ENCODE peak calls at places on chromosomes 11 and 22, in six cellular contexts. Z is tibial artery, O is neural progenitor cell, X is mammary epithelial cell, G is testis, L is AG04450. A is an unnamed sample.

GRCh38 chr22:32880906-32881596 is 79.5 kb downstream of the TIMP3 start:
- DNase-seq in Z (peak; percentile 72), O (no peak), X (no peak), G (peak; percentile 36), L (peak; percentile 30), A (no peak)

GRCh38 chr11:21132146-21132720 is 462.8 kb downstream of the NELL1 start:
- DNase-seq in Z (no peak), O (no peak), X (no peak), G (no peak), L (no peak), A (no peak)

GRCh38 chr11:65506770-65507485 is 8.1 kb downstream of the MALAT1 start:
- DNase-seq in Z (peak; percentile 78), O (peak; percentile 79), X (no peak), G (no peak), L (peak; percentile 82), A (peak; percentile 84)

GRCh38 chr11:48033918-48034341 is 53.6 kb downstream of the PTPRJ start:
- DNase-seq in Z (no peak), O (no peak), X (no peak), G (no peak), L (no peak), A (no peak)

GRCh38 chr22:49768961-49769690 is 58.5 kb downstream of the BRD1 start:
- DNase-seq in Z (peak; percentile 60), O (no peak), X (no peak), G (peak; percentile 29), L (peak; percentile 43), A (peak; percentile 47)

GRCh38 chr11:118953265-118953664 is 2.8 kb upstream of the UPK2 start:
- DNase-seq in Z (no peak), O (peak; percentile 94), X (no peak), G (peak; percentile 29), L (no peak), A (no peak)

GRCh38 chr11:34327804-34328631 is 29.8 kb downstream of the ABTB2 start:
- DNase-seq in Z (no peak), O (no peak), X (no peak), G (peak; percentile 49), L (no peak), A (no peak)

GRCh38 chr11:86799680-86800075 is 664 bp upstream of the PRSS23 start:
- DNase-seq in Z (peak; percentile 70), O (peak; percentile 63), X (no peak), G (peak; percentile 70), L (no peak), A (no peak)

GRCh38 chr11:128757886-128758612 is 64.2 kb downstream of the FLI1 start:
- DNase-seq in Z (no peak), O (no peak), X (no peak), G (no peak), L (no peak), A (no peak)

GRCh38 chr11:66543263-66544107 is 2.4 kb downstream of the ZDHHC24 start:
- DNase-seq in Z (no peak), O (peak; percentile 52), X (no peak), G (peak; percentile 47), L (no peak), A (no peak)

GRCh38 chr11:2688381-2689231 is 11.2 kb downstream of the KCNQ1OT1 start:
- DNase-seq in Z (peak; percentile 43), O (no peak), X (no peak), G (no peak), L (no peak), A (peak; percentile 40)

GRCh38 chr11:72700026-72700610 is 25.9 kb upstream of the PDE2A start:
- DNase-seq in Z (no peak), O (no peak), X (no peak), G (no peak), L (no peak), A (no peak)

GRCh38 chr11:111718436-111719325 is 47.5 kb downstream of the PPP2R1B start:
- DNase-seq in Z (no peak), O (peak; percentile 27), X (peak; percentile 68), G (no peak), L (no peak), A (no peak)

GRCh38 chr11:119144825-119145476 is 3.9 kb upstream of the ABCG4 start:
- DNase-seq in Z (no peak), O (peak; percentile 88), X (peak; percentile 42), G (peak; percentile 69), L (peak; percentile 32), A (no peak)

GRCh38 chr11:105230586-105230985 is 91.0 kb upstream of the CARD18 start:
- DNase-seq in Z (no peak), O (no peak), X (peak; percentile 14), G (no peak), L (no peak), A (no peak)

GRCh38 chr11:38582151-38582550 is 1984.1 kb upstream of the RAG2 start:
- DNase-seq in Z (no peak), O (no peak), X (no peak), G (no peak), L (no peak), A (no peak)

GRCh38 chr22:32646476-32646875 is 155.0 kb upstream of the TIMP3 start:
- DNase-seq in Z (no peak), O (no peak), X (no peak), G (no peak), L (no peak), A (no peak)

GRCh38 chr22:23267225-23268043 is 87.1 kb downstream of the BCR start:
- DNase-seq in Z (no peak), O (no peak), X (no peak), G (no peak), L (no peak), A (no peak)

DNA sequence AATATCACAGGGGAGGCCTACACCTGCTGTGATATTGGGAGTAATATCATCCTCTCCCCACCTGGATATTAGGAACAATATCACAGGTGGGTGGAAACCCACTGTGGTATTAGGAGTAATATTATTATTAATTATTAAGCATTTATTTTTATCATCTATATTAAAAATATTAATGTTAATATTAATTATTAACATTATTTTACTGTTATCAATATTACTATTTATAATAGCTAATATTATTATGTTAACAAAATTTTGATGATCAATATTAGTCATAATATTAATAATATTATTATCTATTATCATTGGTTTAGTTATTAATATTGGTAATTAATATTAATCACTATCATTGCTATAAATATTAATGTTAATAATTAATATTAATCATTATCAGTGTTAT is 161.1 kb upstream of the API5 start:
- DNase-seq in Z (no peak), O (no peak), X (no peak), G (no peak), L (no peak), A (no peak)
- H3K27ac ChIP-seq in Z (no peak overlapping the region), O (no peak overlapping the region), X (no peak overlapping the region), G (no peak overlapping the region), L (no peak overlapping the region), A (no peak overlapping the region)

GRCh38 chr22:18067548-18068341 is 10.0 kb upstream of the PEX26 start:
- DNase-seq in Z (peak; percentile 70), O (no peak), X (no peak), G (no peak), L (no peak), A (no peak)
- H3K27ac ChIP-seq in Z (peak overlapping the region; percentile 91), O (no peak overlapping the region), X (no peak overlapping the region), G (peak overlapping the region; percentile 79), L (peak overlapping the region; percentile 25), A (no peak overlapping the region)

GRCh38 chr11:108587109-108587508 is 6.5 kb downstream of the EXPH5 start:
- DNase-seq in Z (no peak), O (no peak), X (no peak), G (no peak), L (no peak), A (no peak)

GRCh38 chr11:108589136-108589535 is 4.4 kb downstream of the EXPH5 start:
- DNase-seq in Z (no peak), O (no peak), X (no peak), G (no peak), L (no peak), A (no peak)

GRCh38 chr11:108588287-108588686 is 5.3 kb downstream of the EXPH5 start:
- DNase-seq in Z (no peak), O (no peak), X (no peak), G (no peak), L (no peak), A (no peak)

GRCh38 chr11:108586600-108586999 is 7.0 kb downstream of the EXPH5 start:
- DNase-seq in Z (no peak), O (no peak), X (no peak), G (no peak), L (no peak), A (no peak)

DNA sequence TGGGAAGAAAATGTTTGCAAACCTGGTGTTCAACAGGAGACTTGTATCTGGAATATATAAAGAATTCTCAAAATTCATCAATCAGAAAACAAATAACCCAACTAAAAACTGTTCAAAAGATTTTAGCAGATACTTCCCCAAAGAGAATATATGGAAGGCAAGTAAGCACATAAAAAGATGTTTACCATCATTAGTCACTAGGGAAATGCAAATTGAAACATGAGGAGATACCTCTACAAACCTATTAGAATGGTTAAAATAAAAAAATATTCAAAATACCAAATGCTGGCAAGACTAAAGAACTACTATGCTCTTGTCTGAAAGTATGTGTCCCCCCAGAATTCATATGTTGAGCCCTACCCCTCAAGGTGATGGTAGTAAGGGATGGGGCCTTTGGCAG is 8.6 kb downstream of the EXPH5 start:
- DNase-seq in Z (no peak), O (no peak), X (no peak), G (no peak), L (no peak), A (no peak)
- H3K27ac ChIP-seq in Z (no peak overlapping the region), O (no peak overlapping the region), X (no peak overlapping the region), G (no peak overlapping the region), L (no peak overlapping the region), A (no peak overlapping the region)

DNA sequence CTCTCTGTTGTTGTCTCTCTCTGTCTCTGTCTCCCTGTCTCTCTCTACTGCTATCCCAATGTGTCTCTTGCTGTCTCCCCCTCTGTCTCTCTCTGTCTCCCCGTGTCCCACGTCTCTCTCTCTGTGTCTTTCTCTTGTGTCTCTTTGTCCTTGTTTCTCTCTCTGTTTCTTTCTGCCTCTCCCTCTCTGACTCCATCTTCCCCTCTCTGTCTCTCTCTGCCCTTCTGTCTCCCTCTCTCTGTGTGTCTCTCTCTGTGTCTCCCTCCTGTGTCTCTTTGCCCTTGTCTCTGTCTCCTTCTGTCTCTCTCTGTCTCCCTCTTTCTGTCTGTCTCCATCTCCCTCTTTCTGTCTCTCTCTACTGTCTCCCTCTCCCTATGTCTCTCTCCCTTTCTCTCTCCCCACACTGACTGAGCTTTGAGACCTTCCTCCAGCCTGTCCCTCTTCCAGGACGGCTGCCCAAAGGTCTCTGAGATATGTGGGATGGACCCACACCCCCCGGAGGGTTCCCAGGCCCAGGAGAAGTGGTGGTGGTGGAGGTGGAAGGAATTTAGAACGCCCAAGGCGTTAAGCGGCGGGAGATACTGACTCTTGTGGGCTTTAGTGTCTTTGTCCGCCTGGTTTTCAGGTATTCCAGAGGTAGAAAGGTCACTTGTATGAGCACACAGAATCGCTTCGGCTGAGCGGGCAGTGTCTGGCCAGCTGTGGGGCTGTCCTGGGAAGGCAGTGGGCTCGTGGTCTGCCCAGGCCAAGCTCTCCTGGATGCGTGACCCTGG is 65.5 kb upstream of the CCND1 start:
- DNase-seq in Z (no peak), O (no peak), X (no peak), G (no peak), L (no peak), A (no peak)
- H3K27ac ChIP-seq in Z (no peak overlapping the region), O (no peak overlapping the region), X (no peak overlapping the region), G (no peak overlapping the region), L (no peak overlapping the region), A (no peak overlapping the region)

GRCh38 chr11:107040447-107041444 is 22.5 kb upstream of the GUCY1A2 start:
- DNase-seq in Z (no peak), O (no peak), X (peak; percentile 61), G (no peak), L (no peak), A (no peak)
- H3K27ac ChIP-seq in Z (no peak overlapping the region), O (no peak overlapping the region), X (no peak overlapping the region), G (no peak overlapping the region), L (no peak overlapping the region), A (no peak overlapping the region)

A was measured in RWPE2.